ENCODE peak calls at places on chromosome 20, in six cellular contexts. N is stimulated activated CD4-positive, alpha-beta T cell treated with anti-CD3 and anti-CD28 coated beads, Interleukin-2, amount 100 ng/mL, for 48 hours; X is NCI-H524 treated with DMSO at 0.1 percent for 48 hours; D is tibial nerve; A is dermis blood vessel endothelial cell; U is HAP-1. K is an unnamed sample.

GRCh38 chr20:35192071-35192872 is 20.4 kb downstream of the PROCR start:
- DNase-seq in X (no peak), A (no peak), D (no peak), N (no peak), U (no peak), K (no peak)

GRCh38 chr20:57266251-57267157 is at the start of gene BMP7:
- DNase-seq in U (no peak), D (no peak), N (no peak), A (no peak), X (no peak), K (no peak)

GRCh38 chr20:41719151-41719550 is 101.0 kb upstream of the CHD6 start:
- DNase-seq in X (no peak), A (no peak), N (no peak), U (no peak), D (no peak), K (no peak)

GRCh38 chr20:11867286-11867921 is 50.3 kb upstream of the BTBD3 start:
- DNase-seq in X (no peak), N (no peak), D (no peak), U (no peak), A (no peak), K (no peak)

GRCh38 chr20:46119028-46119546 is 973 bp downstream of the CD40 start:
- DNase-seq in D (no peak), N (no peak), X (no peak), A (no peak), U (no peak), K (no peak)

GRCh38 chr20:10652185-10652584 is 21.6 kb downstream of the JAG1 start:
- DNase-seq in A (no peak), U (no peak), D (no peak), X (no peak), N (no peak), K (no peak)

GRCh38 chr20:17525650-17526049 is 5.5 kb downstream of the BFSP1 start:
- DNase-seq in A (peak), U (peak), N (no peak), X (peak), D (no peak), K (no peak)

GRCh38 chr20:25389858-25390537 is 637 bp downstream of the ABHD12 start:
- DNase-seq in N (peak), A (peak), D (no peak), X (no peak), U (no peak), K (no peak)

GRCh38 chr20:8291873-8292272 is 159.8 kb downstream of the PLCB1 start:
- DNase-seq in U (peak), D (no peak), A (no peak), X (no peak), N (no peak), K (no peak)

GRCh38 chr20:33305591-33306057 is 22.6 kb downstream of the BPIFB1 start:
- DNase-seq in D (no peak), N (no peak), X (no peak), U (no peak), A (no peak), K (no peak)

GRCh38 chr20:20547221-20547875 is 165.1 kb downstream of the RALGAPA2 start:
- DNase-seq in A (no peak), N (no peak), X (no peak), U (no peak), D (no peak), K (no peak)

GRCh38 chr20:986733-987355 is 15.3 kb downstream of the RSPO4 start:
- DNase-seq in U (no peak), D (no peak), X (no peak), N (no peak), A (no peak), K (no peak)

GRCh38 chr20:19231359-19232035 is 19.1 kb downstream of the SLC24A3 start:
- DNase-seq in U (no peak), A (no peak), D (peak), X (no peak), N (no peak), K (no peak)